ENCODE peak calls at places on chromosomes 3 and 15, in eight cellular contexts. Q is IMR-90; I is sigmoid colon; P is CD8-positive, alpha-beta memory T cell; E is OCI-LY7; J is HAP-1; A is bronchial epithelial cell; Y is astrocyte of the spinal cord. K is an unnamed sample.

GRCh38 chr3:126155280-126155640 is 25.1 kb downstream of the ALDH1L1 start:
- DNase-seq in J (no peak), I (no peak), E (no peak), Q (no peak), A (no peak), Y (no peak), P (no peak), K (no peak)

GRCh38 chr15:33191641-33192040 is 2.9 kb downstream of the FMN1 start:
- DNase-seq in E (no peak), Q (no peak), P (no peak), A (peak), I (no peak), Y (no peak), J (no peak), K (peak)

GRCh38 chr3:123586131-123586530 is 1.3 kb upstream of the HACD2 start:
- DNase-seq in P (no peak), A (peak), J (peak), Q (no peak), Y (peak), E (peak), I (no peak), K (peak)

GRCh38 chr3:13077431-13078157 is 4.4 kb upstream of the IQSEC1 start:
- DNase-seq in I (no peak), P (no peak), A (no peak), E (peak), J (no peak), Q (no peak), Y (no peak), K (peak)

GRCh38 chr3:31384117-31384516 is 148.6 kb upstream of the STT3B start:
- DNase-seq in E (no peak), J (no peak), Y (peak), A (no peak), Q (no peak), P (no peak), I (no peak), K (no peak)

GRCh38 chr15:91942676-91943417 is 89.3 kb downstream of the SLCO3A1 start:
- DNase-seq in A (peak), J (no peak), P (peak), E (peak), Y (peak), I (peak), Q (peak), K (peak)

GRCh38 chr3:175111036-175111435 is 251.9 kb downstream of the NAALADL2 start:
- DNase-seq in J (no peak), A (no peak), P (no peak), Q (peak), I (no peak), Y (peak), E (no peak), K (no peak)

GRCh38 chr15:90552162-90552928 is 22.6 kb downstream of the CRTC3 start:
- DNase-seq in E (no peak), J (no peak), I (no peak), Y (peak), Q (peak), P (no peak), A (no peak), K (no peak)

GRCh38 chr15:74790080-74790916 is 8.4 kb downstream of the CSK start:
- DNase-seq in Q (peak), Y (peak), J (no peak), A (no peak), E (peak), I (peak), P (no peak), K (no peak)

GRCh38 chr3:48435774-48436476 is 4.0 kb downstream of the CCDC51 start:
- DNase-seq in Q (peak), I (peak), J (peak), Y (peak), A (peak), E (peak), P (peak), K (peak)

GRCh38 chr15:95644476-95644875 is 686.0 kb upstream of the NR2F2 start:
- DNase-seq in Y (no peak), E (no peak), A (no peak), I (no peak), J (no peak), P (no peak), Q (no peak), K (no peak)

GRCh38 chr3:119625451-119626153 is 27.9 kb downstream of the PLA1A start:
- DNase-seq in A (no peak), P (no peak), Y (no peak), Q (no peak), I (no peak), J (no peak), E (no peak), K (no peak)

GRCh38 chr3:33660035-33660434 is 58.0 kb downstream of the CLASP2 start:
- DNase-seq in E (no peak), I (no peak), Y (peak), A (no peak), J (no peak), Q (no peak), P (no peak), K (no peak)

GRCh38 chr3:168620854-168621253 is 525.1 kb upstream of the GOLIM4 start:
- DNase-seq in E (peak), I (no peak), Y (peak), A (peak), Q (no peak), P (no peak), J (peak), K (peak)

GRCh38 chr3:11060500-11061251 is 68.1 kb downstream of the SLC6A1 start:
- DNase-seq in E (peak), P (no peak), I (peak), Y (peak), Q (peak), A (peak), J (peak), K (peak)

GRCh38 chr3:171704002-171704401 is 106.3 kb downstream of the PLD1 start:
- DNase-seq in Q (peak), J (peak), P (no peak), I (no peak), E (peak), Y (peak), A (peak), K (peak)

GRCh38 chr3:146732325-146732724 is 127.2 kb upstream of the PLSCR5 start:
- DNase-seq in E (no peak), Y (no peak), J (no peak), I (no peak), A (peak), Q (no peak), P (no peak), K (peak)

GRCh38 chr3:8848696-8849131 is 79.3 kb upstream of the OXTR start:
- DNase-seq in E (no peak), J (no peak), A (peak), P (no peak), I (no peak), Q (peak), Y (peak), K (peak)

GRCh38 chr15:99365232-99365631 is 114.0 kb downstream of the LRRC28 start:
- DNase-seq in Q (no peak), E (no peak), I (no peak), P (no peak), A (no peak), J (no peak), Y (no peak), K (no peak)

GRCh38 chr3:127820221-127820870 is 2.0 kb downstream of the MGLL start:
- DNase-seq in P (no peak), J (no peak), A (peak), Q (peak), Y (peak), I (no peak), E (no peak), K (peak)

GRCh38 chr3:152056987-152057386 is 183.5 kb downstream of the SUCNR1 start:
- DNase-seq in I (no peak), Y (no peak), Q (no peak), J (no peak), E (no peak), A (no peak), P (no peak), K (no peak)

GRCh38 chr15:63052128-63052826 is 9.7 kb downstream of the TPM1 start:
- DNase-seq in Q (no peak), Y (peak), P (no peak), I (no peak), J (peak), E (no peak), A (no peak), K (no peak)
- H3K4me3 ChIP-seq in Q (no peak), Y (no peak), P (no peak), I (no peak), J (no peak), E (no peak), A (no peak), K (no peak)

GRCh38 chr3:52038227-52038626 is 18.1 kb downstream of the DUSP7 start:
- DNase-seq in E (no peak), Y (no peak), P (no peak), I (no peak), J (no peak), Q (no peak), A (peak), K (peak)
- H3K4me3 ChIP-seq in E (no peak), Y (no peak), P (no peak), I (no peak), J (no peak), Q (no peak), A (no peak), K (no peak)

GRCh38 chr3:16550676-16551341 is 37.3 kb upstream of the RFTN1 start:
- DNase-seq in E (peak), Q (peak), A (peak), J (peak), I (peak), Y (peak), P (peak), K (peak)
- H3K4me3 ChIP-seq in E (no peak), Q (no peak), A (peak), J (no peak), I (no peak), Y (peak), P (no peak), K (no peak)

DNA sequence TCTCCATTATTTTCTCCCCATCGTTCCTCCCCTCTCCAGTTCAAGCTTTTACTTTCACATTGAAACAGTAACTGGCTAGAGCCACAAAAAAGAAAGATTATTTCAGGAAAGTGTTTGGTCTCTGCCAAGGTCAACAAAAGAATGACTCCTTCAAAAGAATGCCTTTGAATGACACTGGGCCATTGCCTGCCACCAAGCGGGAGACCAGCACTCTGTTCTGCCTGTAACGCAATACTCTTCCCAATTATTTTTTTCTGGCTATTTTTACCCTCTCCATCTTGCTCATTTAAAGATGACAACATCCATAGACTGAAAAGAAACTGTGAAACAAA is 37.3 kb downstream of the EHHADH start:
- DNase-seq in J (peak), P (no peak), Y (peak), E (no peak), A (no peak), I (no peak), Q (no peak), K (no peak)
- H3K4me3 ChIP-seq in J (peak), P (no peak), Y (peak), E (no peak), A (no peak), I (no peak), Q (no peak), K (no peak)

K was measured in epithelial cell of esophagus.